ENCODE peak calls at places on chromosomes 5 and 9, in four cellular contexts. H is GM04504; Q is nucleus accumbens; L is stimulated activated CD4-positive, alpha-beta T cell treated with anti-CD3 and anti-CD28 coated beads, Interleukin-1b, Interleukin-23, amount 100 ng/mL, for 24 hours. Y is an unnamed sample.

GRCh38 chr5:113447651-113448050 is 12.9 kb upstream of the TSSK1B start:
- DNase-seq in Q (no peak), H (no peak), L (no peak), Y (no peak)

GRCh38 chr5:174793684-174794328 is 69.4 kb downstream of the MSX2 start:
- DNase-seq in H (no peak), L (peak), Q (peak), Y (peak)

GRCh38 chr5:45639038-45639437 is 57.1 kb downstream of the HCN1 start:
- DNase-seq in Q (no peak), L (no peak), H (no peak), Y (peak)

GRCh38 chr5:77066823-77067442 is 20.2 kb downstream of the ZBED3 start:
- DNase-seq in L (no peak), Q (no peak), H (peak), Y (no peak)

GRCh38 chr5:66742896-66743247 is 146.7 kb downstream of the MAST4 start:
- DNase-seq in H (no peak), Q (no peak), L (no peak), Y (no peak)

GRCh38 chr5:67809589-67809988 is 406.0 kb upstream of the PIK3R1 start:
- DNase-seq in H (no peak), Q (peak), L (no peak), Y (no peak)

GRCh38 chr5:126912607-126913006 is 117.8 kb downstream of the MARCHF3 start:
- DNase-seq in H (peak), Q (no peak), L (no peak), Y (no peak)

GRCh38 chr9:133739408-133740280 is 1.5 kb upstream of the SARDH start:
- DNase-seq in H (no peak), Q (no peak), L (no peak), Y (no peak)

GRCh38 chr5:73596705-73597328 is 29.2 kb upstream of the ARHGEF28 start:
- DNase-seq in L (peak), H (no peak), Q (no peak), Y (no peak)

GRCh38 chr5:102481044-102481715 is 17.6 kb downstream of the SLCO6A1 start:
- DNase-seq in L (no peak), Q (no peak), H (no peak), Y (no peak)

GRCh38 chr5:153807796-153808195 is 230.9 kb downstream of the FAM114A2 start:
- DNase-seq in H (no peak), L (no peak), Q (no peak), Y (no peak)

GRCh38 chr5:126561908-126562307 is 33.1 kb downstream of the ALDH7A1 start:
- DNase-seq in L (no peak), H (no peak), Q (no peak), Y (no peak)

GRCh38 chr5:122150128-122150685 is 20.9 kb downstream of the ZNF474 start:
- DNase-seq in H (no peak), Q (no peak), L (no peak), Y (no peak)

GRCh38 chr9:14313951-14314423 is at the start of gene NFIB:
- DNase-seq in L (no peak), H (no peak), Q (peak), Y (no peak)

GRCh38 chr5:61744690-61745619 is 412.9 kb downstream of the ZSWIM6 start:
- DNase-seq in L (no peak), H (no peak), Q (no peak), Y (no peak)

GRCh38 chr5:1229822-1230221 is 4.6 kb downstream of the SLC6A18 start:
- DNase-seq in Q (no peak), L (no peak), H (no peak), Y (no peak)

GRCh38 chr5:133658327-133658726 is 46.0 kb upstream of the FSTL4 start:
- DNase-seq in H (no peak), Q (no peak), L (no peak), Y (no peak)

GRCh38 chr9:135307314-135307713 is 172.3 kb upstream of the PPP1R26 start:
- DNase-seq in H (no peak), Q (no peak), L (no peak), Y (no peak)

GRCh38 chr9:101387871-101388506 is 3.2 kb upstream of the BAAT start:
- DNase-seq in H (peak), L (no peak), Q (no peak), Y (peak)

GRCh38 chr5:29079771-29080170 is 2041.4 kb upstream of the CDH9 start:
- DNase-seq in L (no peak), H (no peak), Q (no peak), Y (no peak)

GRCh38 chr5:9898319-9898718 is 268.2 kb upstream of the TAS2R1 start:
- DNase-seq in L (no peak), Q (no peak), H (peak), Y (peak)

GRCh38 chr5:3047212-3047774 is 295.8 kb upstream of the IRX2 start:
- DNase-seq in L (no peak), H (no peak), Q (no peak), Y (no peak)

GRCh38 chr9:24096756-24097155 is 270.7 kb upstream of the ELAVL2 start:
- DNase-seq in H (no peak), Q (no peak), L (no peak), Y (no peak)

GRCh38 chr9:132192728-132193127 is 30.9 kb downstream of the NTNG2 start:
- DNase-seq in L (no peak), Q (peak), H (no peak), Y (peak)

GRCh38 chr5:39080597-39081204 is 6.5 kb upstream of the RICTOR start:
- DNase-seq in H (no peak), Q (peak), L (peak), Y (peak)

GRCh38 chr9:121153642-121154041 is 48.0 kb downstream of the RAB14 start:
- DNase-seq in Q (no peak), H (no peak), L (no peak), Y (no peak)

GRCh38 chr5:16744164-16744880 is 127.5 kb upstream of the RETREG1 start:
- DNase-seq in Q (no peak), L (no peak), H (no peak), Y (no peak)

GRCh38 chr5:100777680-100778281 is 125.3 kb downstream of the ST8SIA4 start:
- DNase-seq in H (peak), L (no peak), Q (no peak), Y (no peak)

Y was measured in hippocampal formation.